ENCODE peak calls at places on chromosomes 16 and 17, in seven cellular contexts. Z, H, K, N, W, R and G are unnamed samples.

GRCh38 chr17:7742729-7743128 is 25.2 kb downstream of the DNAH2 start:
- DNase-seq in Z (no peak), H (no peak), K (no peak), N (no peak), W (no peak), R (no peak), G (no peak)

GRCh38 chr16:15672514-15673167 is 22.6 kb downstream of the NDE1 start:
- DNase-seq in Z (peak), H (peak), K (no peak), N (peak), W (no peak), R (peak), G (peak)

GRCh38 chr16:30839523-30840227 is 52.7 kb upstream of the ZNF629 start:
- DNase-seq in Z (no peak), H (no peak), K (no peak), N (no peak), W (no peak), R (no peak), G (no peak)

GRCh38 chr17:68060336-68060735 is 24.8 kb downstream of the KPNA2 start:
- DNase-seq in Z (no peak), H (no peak), K (no peak), N (no peak), W (no peak), R (no peak), G (no peak)

GRCh38 chr16:49052846-49053245 is 228.8 kb downstream of the CBLN1 start:
- DNase-seq in Z (no peak), H (no peak), K (no peak), N (no peak), W (no peak), R (no peak), G (no peak)

GRCh38 chr17:62980842-62981241 is 14.8 kb downstream of the TANC2 start:
- DNase-seq in Z (no peak), H (no peak), K (no peak), N (no peak), W (no peak), R (no peak), G (no peak)

GRCh38 chr17:77433385-77434135 is 292.8 kb downstream of the SEC14L1 start:
- DNase-seq in Z (peak), H (no peak), K (no peak), N (no peak), W (no peak), R (no peak), G (no peak)

GRCh38 chr17:18772471-18772870 is 8.5 kb upstream of the TVP23B start:
- DNase-seq in Z (no peak), H (no peak), K (no peak), N (no peak), W (no peak), R (no peak), G (no peak)

GRCh38 chr17:80976718-80977117 is 14.9 kb upstream of the CHMP6 start:
- DNase-seq in Z (no peak), H (no peak), K (no peak), N (no peak), W (no peak), R (no peak), G (no peak)

GRCh38 chr17:64066709-64067108 is 46.3 kb upstream of the ICAM2 start:
- DNase-seq in Z (no peak), H (no peak), K (no peak), N (no peak), W (no peak), R (no peak), G (peak)

GRCh38 chr17:50935201-50936124 is 69.3 kb upstream of the TOB1 start:
- DNase-seq in Z (no peak), H (no peak), K (no peak), N (no peak), W (peak), R (no peak), G (no peak)

GRCh38 chr17:66673668-66674276 is 161.1 kb upstream of the CACNG5 start:
- DNase-seq in Z (peak), H (peak), K (peak), N (peak), W (peak), R (peak), G (peak)

GRCh38 chr17:76994237-76994637 is 126.0 kb downstream of the MGAT5B start:
- DNase-seq in Z (no peak), H (no peak), K (no peak), N (no peak), W (peak), R (no peak), G (no peak)

GRCh38 chr16:84603115-84603816 is 14.6 kb downstream of the COTL1 start:
- DNase-seq in Z (peak), H (peak), K (no peak), N (peak), W (peak), R (peak), G (no peak)

GRCh38 chr16:87496101-87496801 is 3.4 kb upstream of the ZCCHC14 start:
- DNase-seq in Z (no peak), H (no peak), K (no peak), N (no peak), W (no peak), R (no peak), G (peak)

GRCh38 chr17:81867952-81868673 is 3.0 kb downstream of the ARHGDIA start:
- DNase-seq in Z (no peak), H (no peak), K (no peak), N (no peak), W (no peak), R (no peak), G (no peak)

GRCh38 chr16:47475786-47476185 is 14.7 kb downstream of the PHKB start:
- DNase-seq in Z (no peak), H (no peak), K (no peak), N (no peak), W (no peak), R (no peak), G (no peak)

GRCh38 chr17:1126801-1127550 is 52.8 kb downstream of the ABR start:
- DNase-seq in Z (no peak), H (no peak), K (no peak), N (no peak), W (peak), R (no peak), G (no peak)

GRCh38 chr17:4559851-4560820 is at the start of gene GGT6:
- DNase-seq in Z (no peak), H (no peak), K (no peak), N (no peak), W (no peak), R (no peak), G (no peak)

GRCh38 chr17:39462644-39463375 is 1.5 kb downstream of the CDK12 start:
- DNase-seq in Z (no peak), H (no peak), K (no peak), N (no peak), W (no peak), R (no peak), G (peak)

GRCh38 chr17:13498184-13498583 is 103.5 kb downstream of the HS3ST3A1 start:
- DNase-seq in Z (no peak), H (no peak), K (no peak), N (no peak), W (no peak), R (no peak), G (no peak)

GRCh38 chr16:70267516-70267915 is 15.8 kb upstream of the EXOSC6 start:
- DNase-seq in Z (peak), H (peak), K (peak), N (no peak), W (peak), R (peak), G (no peak)

GRCh38 chr17:78823282-78824046 is 17.1 kb downstream of the USP36 start:
- DNase-seq in Z (no peak), H (no peak), K (no peak), N (no peak), W (no peak), R (no peak), G (no peak)